ENCODE peak calls at places on chromosomes 6 and 20, in six cellular contexts. U is stomach, R is foreskin fibroblast, L is dorsolateral prefrontal cortex, V is heart right ventricle, O is HFF-Myc. D is an unnamed sample.
A peak's percentile ranks its signal among the peaks of the same experiment; 100 is the strongest.

GRCh38 chr20:58004900-58005299 is 223.6 kb downstream of the ANKRD60 start:
- DNase-seq in U (no peak), R (no peak), L (no peak), V (no peak), O (no peak), D (no peak)

GRCh38 chr6:1635305-1636010 is 25.7 kb downstream of the FOXC1 start:
- DNase-seq in U (no peak), R (no peak), L (no peak), V (no peak), O (no peak), D (no peak)

GRCh38 chr20:63854069-63854765 is 7.1 kb upstream of the ABHD16B start:
- DNase-seq in U (no peak), R (no peak), L (no peak), V (peak; percentile 66), O (no peak), D (no peak)

GRCh38 chr6:18536693-18537092 is 149.5 kb downstream of the RNF144B start:
- DNase-seq in U (no peak), R (no peak), L (no peak), V (no peak), O (no peak), D (no peak)

GRCh38 chr6:53058388-53058890 is 6.8 kb upstream of the FBXO9 start:
- DNase-seq in U (no peak), R (no peak), L (no peak), V (no peak), O (no peak), D (no peak)

GRCh38 chr6:53020005-53020744 is 25.1 kb upstream of the GSTA4 start:
- DNase-seq in U (no peak), R (no peak), L (no peak), V (no peak), O (no peak), D (no peak)

GRCh38 chr20:61756966-61757677 is 308.6 kb downstream of the TAF4 start:
- DNase-seq in U (no peak), R (no peak), L (no peak), V (no peak), O (no peak), D (no peak)

GRCh38 chr20:37845878-37846277 is 57.0 kb upstream of the VSTM2L start:
- DNase-seq in U (no peak), R (no peak), L (no peak), V (no peak), O (no peak), D (no peak)

GRCh38 chr6:163367388-163368183 is 46.9 kb upstream of the QKI start:
- DNase-seq in U (no peak), R (no peak), L (no peak), V (no peak), O (no peak), D (no peak)

GRCh38 chr6:26016326-26017275 is 54.0 kb downstream of the TRIM38 start:
- DNase-seq in U (no peak), R (no peak), L (no peak), V (peak; percentile 44), O (no peak), D (no peak)

GRCh38 chr6:37119387-37119886 is 50.5 kb upstream of the PIM1 start:
- DNase-seq in U (no peak), R (no peak), L (no peak), V (no peak), O (no peak), D (no peak)

GRCh38 chr6:34055223-34055933 is 90.5 kb downstream of the GRM4 start:
- DNase-seq in U (peak; percentile 62), R (peak; percentile 23), L (peak; percentile 73), V (peak; percentile 34), O (peak; percentile 17), D (peak; percentile 5)

GRCh38 chr6:169766232-169766631 is 14.8 kb downstream of the ERMARD start:
- DNase-seq in U (no peak), R (peak; percentile 9), L (no peak), V (no peak), O (no peak), D (no peak)

GRCh38 chr6:42013134-42013516 is 37.2 kb upstream of the TAF8 start:
- DNase-seq in U (no peak), R (no peak), L (no peak), V (no peak), O (no peak), D (no peak)

GRCh38 chr6:156146891-156147290 is 630.3 kb upstream of the ARID1B start:
- DNase-seq in U (no peak), R (no peak), L (no peak), V (no peak), O (no peak), D (no peak)
- TF ChIP-seq CTCF in U (no peak), R (no peak), L (no peak), V (no peak), O (no peak), D (no peak)

GRCh38 chr20:41161886-41162285 is 24.5 kb downstream of the PLCG1 start:
- DNase-seq in U (no peak), R (no peak), L (peak; percentile 92), V (no peak), O (no peak), D (no peak)
- TF ChIP-seq CTCF in U (no peak), R (no peak), L (no peak), V (no peak), O (no peak), D (no peak)

DNA sequence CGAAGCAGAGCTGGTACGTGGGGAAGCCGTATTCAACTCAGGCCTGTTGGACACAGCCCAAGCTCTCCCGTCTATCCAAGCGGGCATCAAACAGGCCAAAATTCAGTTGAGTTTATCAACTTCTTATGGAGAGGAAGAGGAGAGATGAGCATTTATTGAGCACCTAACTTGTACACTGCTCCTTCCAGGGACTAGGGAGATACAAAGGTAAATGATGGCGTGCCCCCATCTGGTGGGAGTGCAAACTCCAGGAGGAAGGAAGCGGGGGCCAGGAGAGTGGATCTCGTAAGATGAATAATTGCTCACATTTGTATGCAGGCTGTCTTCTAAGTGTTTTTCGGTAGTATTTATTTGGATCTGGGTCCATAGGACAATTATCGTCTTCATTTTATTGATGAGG is 146.6 kb downstream of the SOBP start:
- DNase-seq in U (no peak), R (no peak), L (no peak), V (no peak), O (no peak), D (no peak)
- TF ChIP-seq CTCF in U (no peak), R (no peak), L (no peak), V (no peak), O (no peak), D (no peak)

DNA sequence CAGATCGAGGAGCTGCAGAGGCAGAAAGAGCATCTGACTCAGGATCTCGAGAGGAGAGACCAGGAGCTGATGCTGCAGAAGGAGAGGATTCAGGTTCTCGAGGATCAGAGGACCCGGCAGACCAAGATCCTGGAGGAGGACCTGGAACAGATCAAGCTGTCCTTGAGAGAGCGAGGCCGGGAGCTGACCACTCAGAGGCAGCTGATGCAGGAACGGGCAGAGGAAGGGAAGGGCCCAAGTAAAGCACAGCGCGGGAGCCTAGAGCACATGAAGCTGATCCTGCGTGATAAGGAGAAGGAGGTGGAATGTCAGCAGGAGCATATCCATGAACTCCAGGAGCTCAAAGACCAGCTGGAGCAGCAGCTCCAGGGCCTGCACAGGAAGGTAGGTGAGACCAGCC is 26.2 kb downstream of the C20orf173 start:
- DNase-seq in U (no peak), R (no peak), L (no peak), V (no peak), O (no peak), D (no peak)
- TF ChIP-seq CTCF in U (no peak), R (no peak), L (no peak), V (no peak), O (no peak), D (no peak)

DNA sequence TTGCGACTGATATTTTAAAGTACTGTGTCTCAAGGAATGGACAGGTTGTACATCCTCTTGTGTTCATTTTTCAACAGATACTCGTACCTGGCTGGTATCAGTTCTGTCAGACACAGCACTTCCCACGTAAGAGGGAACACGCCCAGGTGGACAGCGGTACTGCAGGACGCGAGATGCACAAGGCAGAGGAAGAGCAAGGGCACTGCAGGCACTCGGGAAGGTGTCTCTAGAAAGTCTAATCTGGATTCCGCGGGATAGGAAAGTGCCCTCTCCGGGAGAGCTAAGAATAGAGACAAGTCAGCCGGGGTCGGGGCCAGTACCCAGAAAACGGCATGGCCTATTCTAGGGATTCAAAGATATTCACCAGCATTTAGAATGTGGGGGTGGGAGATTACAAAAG is 94.2 kb upstream of the MBOAT1 start:
- DNase-seq in U (no peak), R (no peak), L (no peak), V (no peak), O (no peak), D (no peak)
- TF ChIP-seq CTCF in U (no peak), R (no peak), L (no peak), V (no peak), O (no peak), D (no peak)

DNA sequence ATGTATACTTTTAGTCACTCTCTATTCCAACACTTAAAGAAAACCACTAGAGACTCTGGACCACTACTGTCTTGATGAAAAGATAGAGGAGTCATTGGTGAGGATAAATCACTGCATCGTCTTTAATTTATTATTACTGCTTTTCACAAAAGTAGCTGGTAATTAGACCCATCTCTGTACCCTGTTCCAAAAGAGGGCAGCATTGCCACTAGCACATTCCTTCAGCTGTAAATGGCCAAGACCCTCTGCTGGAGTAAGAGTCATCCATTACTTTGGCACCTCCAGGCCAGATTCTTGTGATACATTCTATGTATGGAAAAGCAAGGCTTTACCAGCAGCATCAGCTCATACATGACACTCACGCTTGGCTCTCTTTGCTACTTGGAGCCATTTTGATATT is 49.5 kb upstream of the PREP start:
- DNase-seq in U (no peak), R (no peak), L (no peak), V (no peak), O (no peak), D (no peak)
- TF ChIP-seq CTCF in U (no peak), R (no peak), L (no peak), V (no peak), O (no peak), D (no peak)

GRCh38 chr6:13766201-13766634 is 48.1 kb downstream of the MCUR1 start:
- DNase-seq in U (no peak), R (peak; percentile 32), L (no peak), V (no peak), O (no peak), D (no peak)

GRCh38 chr6:13767121-13767794 is 47.1 kb downstream of the MCUR1 start:
- DNase-seq in U (no peak), R (peak; percentile 20), L (peak; percentile 5), V (peak; percentile 78), O (no peak), D (no peak)

GRCh38 chr6:13763740-13764381 is 50.5 kb downstream of the MCUR1 start:
- DNase-seq in U (no peak), R (no peak), L (no peak), V (no peak), O (no peak), D (no peak)

GRCh38 chr6:13764996-13765395 is 49.4 kb downstream of the MCUR1 start:
- DNase-seq in U (no peak), R (no peak), L (no peak), V (no peak), O (no peak), D (no peak)

GRCh38 chr6:13765570-13765969 is 48.8 kb downstream of the MCUR1 start:
- DNase-seq in U (no peak), R (no peak), L (no peak), V (no peak), O (no peak), D (no peak)
- TF ChIP-seq CTCF in U (no peak), R (no peak), L (no peak), V (no peak), O (no peak), D (no peak)

D was measured in AG09319.